ENCODE peak calls at places on chromosomes 6 and 20, in eight cellular contexts. S, X, O, D, V, Q, L and Z are unnamed samples.

GRCh38 chr6:47788498-47788884 is 6.7 kb downstream of the OPN5 start:
- DNase-seq in S (no peak), X (no peak), O (peak; percentile 5), D (no peak), V (no peak), Q (no peak), L (no peak), Z (no peak)

GRCh38 chr6:166277021-166277420 is 31.2 kb downstream of the PRR18 start:
- DNase-seq in S (peak; percentile 60), X (no peak), O (no peak), D (no peak), V (no peak), Q (no peak), L (no peak), Z (peak; percentile 38)

GRCh38 chr6:56359201-56359899 is 112.0 kb upstream of the COL21A1 start:
- DNase-seq in S (peak; percentile 73), X (no peak), O (peak; percentile 49), D (no peak), V (peak; percentile 39), Q (peak; percentile 43), L (peak; percentile 29), Z (peak; percentile 84)

GRCh38 chr6:81265106-81265505 is 487.4 kb downstream of the TENT5A start:
- DNase-seq in S (no peak), X (no peak), O (no peak), D (no peak), V (peak; percentile 27), Q (no peak), L (no peak), Z (no peak)

GRCh38 chr20:1757072-1757471 is 99.5 kb upstream of the SIRPG start:
- DNase-seq in S (no peak), X (no peak), O (no peak), D (no peak), V (no peak), Q (no peak), L (no peak), Z (no peak)

GRCh38 chr6:47196113-47196512 is 113.6 kb downstream of the TNFRSF21 start:
- DNase-seq in S (no peak), X (no peak), O (no peak), D (no peak), V (no peak), Q (no peak), L (no peak), Z (no peak)

GRCh38 chr20:57244627-57245214 is 21.7 kb downstream of the BMP7 start:
- DNase-seq in S (no peak), X (no peak), O (no peak), D (no peak), V (no peak), Q (no peak), L (no peak), Z (peak; percentile 54)

GRCh38 chr6:152698692-152699091 is 995 bp downstream of the MYCT1 start:
- DNase-seq in S (no peak), X (no peak), O (no peak), D (no peak), V (no peak), Q (no peak), L (no peak), Z (no peak)

GRCh38 chr20:57698191-57698866 is 11.5 kb downstream of the PMEPA1 start:
- DNase-seq in S (no peak), X (no peak), O (no peak), D (no peak), V (no peak), Q (no peak), L (no peak), Z (no peak)

GRCh38 chr20:31920275-31920855 is 31.5 kb downstream of the PDRG1 start:
- DNase-seq in S (no peak), X (no peak), O (no peak), D (no peak), V (no peak), Q (no peak), L (no peak), Z (peak; percentile 32)

GRCh38 chr20:63216849-63217471 is 1.0 kb upstream of the YTHDF1 start:
- DNase-seq in S (no peak), X (no peak), O (no peak), D (no peak), V (no peak), Q (no peak), L (no peak), Z (peak; percentile 57)

GRCh38 chr6:82783587-82784253 is 281.9 kb downstream of the UBE3D start:
- DNase-seq in S (peak; percentile 38), X (no peak), O (no peak), D (no peak), V (no peak), Q (no peak), L (no peak), Z (peak; percentile 73)

GRCh38 chr20:53399592-53400335 is 193.9 kb downstream of the ZNF217 start:
- DNase-seq in S (no peak), X (peak; percentile 37), O (peak; percentile 6), D (no peak), V (no peak), Q (no peak), L (no peak), Z (no peak)

GRCh38 chr6:17491416-17492142 is 98.2 kb downstream of the CAP2 start:
- DNase-seq in S (no peak), X (no peak), O (no peak), D (no peak), V (no peak), Q (no peak), L (no peak), Z (no peak)

GRCh38 chr6:143592335-143592734 is 80.8 kb upstream of the FUCA2 start:
- DNase-seq in S (no peak), X (no peak), O (peak; percentile 9), D (no peak), V (no peak), Q (no peak), L (no peak), Z (peak; percentile 93)

GRCh38 chr6:69668916-69669315 is 127.9 kb downstream of the LMBRD1 start:
- DNase-seq in S (no peak), X (no peak), O (no peak), D (no peak), V (no peak), Q (no peak), L (no peak), Z (no peak)

GRCh38 chr6:132780770-132781371 is 17.6 kb downstream of the SLC18B1 start:
- DNase-seq in S (no peak), X (no peak), O (no peak), D (no peak), V (no peak), Q (no peak), L (no peak), Z (peak; percentile 16)

GRCh38 chr6:87745966-87746721 is 44.1 kb upstream of the AKIRIN2 start:
- DNase-seq in S (no peak), X (no peak), O (no peak), D (no peak), V (no peak), Q (no peak), L (no peak), Z (no peak)

GRCh38 chr20:64023278-64024140 is 12.5 kb upstream of the C20orf204 start:
- DNase-seq in S (no peak), X (no peak), O (no peak), D (no peak), V (no peak), Q (no peak), L (no peak), Z (no peak)

GRCh38 chr20:56433880-56434255 is 21.8 kb downstream of the CASS4 start:
- DNase-seq in S (no peak), X (no peak), O (no peak), D (no peak), V (no peak), Q (no peak), L (no peak), Z (no peak)

GRCh38 chr6:163289445-163289844 is 125.1 kb upstream of the QKI start:
- DNase-seq in S (no peak), X (no peak), O (no peak), D (no peak), V (no peak), Q (no peak), L (no peak), Z (no peak)

GRCh38 chr20:45374966-45375365 is 3.2 kb downstream of the TP53TG5 start:
- DNase-seq in S (no peak), X (no peak), O (no peak), D (no peak), V (no peak), Q (no peak), L (no peak), Z (no peak)

GRCh38 chr6:152261179-152261578 is 376.0 kb downstream of the SYNE1 start:
- DNase-seq in S (no peak), X (no peak), O (no peak), D (no peak), V (no peak), Q (no peak), L (no peak), Z (no peak)

GRCh38 chr20:31803552-31804291 is 15.4 kb upstream of the MYLK2 start:
- DNase-seq in S (no peak), X (no peak), O (no peak), D (no peak), V (no peak), Q (no peak), L (no peak), Z (no peak)

GRCh38 chr20:57470666-57471495 is 54.1 kb downstream of the CTCFL start:
- DNase-seq in S (no peak), X (no peak), O (no peak), D (no peak), V (no peak), Q (no peak), L (no peak), Z (no peak)

GRCh38 chr6:136501514-136501913 is 48.7 kb downstream of the MAP7 start:
- DNase-seq in S (no peak), X (no peak), O (no peak), D (no peak), V (no peak), Q (no peak), L (no peak), Z (no peak)

GRCh38 chr20:24479595-24479994 is 10.2 kb downstream of the SYNDIG1 start:
- DNase-seq in S (no peak), X (no peak), O (no peak), D (no peak), V (no peak), Q (no peak), L (no peak), Z (peak; percentile 31)

GRCh38 chr6:26520088-26520839 is 17.9 kb upstream of the HMGN4 start:
- DNase-seq in S (no peak), X (peak; percentile 59), O (peak; percentile 63), D (no peak), V (peak; percentile 75), Q (no peak), L (no peak), Z (no peak)

GRCh38 chr6:1423578-1423977 is 34.2 kb downstream of the FOXF2 start:
- DNase-seq in S (no peak), X (no peak), O (no peak), D (no peak), V (no peak), Q (no peak), L (no peak), Z (no peak)

GRCh38 chr20:34536798-34537394 is 20.7 kb downstream of the DYNLRB1 start:
- DNase-seq in S (peak; percentile 84), X (peak; percentile 70), O (no peak), D (no peak), V (peak; percentile 59), Q (no peak), L (no peak), Z (peak; percentile 80)

GRCh38 chr20:4956200-4956810 is 45.0 kb downstream of the SLC23A2 start:
- DNase-seq in S (no peak), X (no peak), O (peak; percentile 9), D (no peak), V (no peak), Q (no peak), L (no peak), Z (peak; percentile 81)

GRCh38 chr6:34030831-34031566 is 114.9 kb downstream of the GRM4 start:
- DNase-seq in S (no peak), X (no peak), O (no peak), D (no peak), V (no peak), Q (no peak), L (peak; percentile 50), Z (peak; percentile 28)

GRCh38 chr6:36800223-36801095 is 38.8 kb downstream of the CPNE5 start:
- DNase-seq in S (no peak), X (no peak), O (no peak), D (no peak), V (no peak), Q (no peak), L (no peak), Z (no peak)

GRCh38 chr6:131381052-131381451 is 192.0 kb upstream of the ARG1 start:
- DNase-seq in S (no peak), X (no peak), O (no peak), D (no peak), V (no peak), Q (no peak), L (no peak), Z (no peak)